ENCODE peak calls at places on chromosomes 13 and 19, in eight cellular contexts. S is thoracic aorta, W is IMR-90, C is fibroblast of lung, J is MM.1S, U is GM12878, D is psoas muscle, E is upper lobe of right lung. A is an unnamed sample. For H3K4me1, the result is how much of the 10 kb centered on the place peaks cover.

GRCh38 chr13:44050450-44051063 is 170.9 kb downstream of the LACC1 start:
- DNase-seq in S (no peak), W (peak), C (peak), J (peak), U (no peak), D (no peak), E (no peak), A (no peak)

GRCh38 chr13:87671031-87671823 is at the start of gene SLITRK5:
- DNase-seq in S (no peak), W (peak), C (peak), J (peak), U (no peak), D (peak), E (peak), A (peak)

GRCh38 chr13:89550842-89551422 is 1796.6 kb upstream of the MIR17HG start:
- DNase-seq in S (no peak), W (no peak), C (no peak), J (no peak), U (no peak), D (no peak), E (no peak), A (no peak)

GRCh38 chr13:44048326-44048725 is 168.6 kb downstream of the LACC1 start:
- DNase-seq in S (no peak), W (no peak), C (peak), J (peak), U (no peak), D (no peak), E (no peak), A (no peak)

GRCh38 chr19:45492627-45493470 is 4.0 kb downstream of the RTN2 start:
- DNase-seq in S (no peak), W (peak), C (peak), J (no peak), U (no peak), D (peak), E (peak), A (peak)

GRCh38 chr13:30738526-30738925 is 3.2 kb downstream of the ALOX5AP start:
- DNase-seq in S (no peak), W (no peak), C (no peak), J (no peak), U (no peak), D (no peak), E (no peak), A (no peak)

GRCh38 chr19:46308510-46308909 is 11.7 kb downstream of the HIF3A start:
- DNase-seq in S (no peak), W (no peak), C (no peak), J (no peak), U (no peak), D (no peak), E (no peak), A (no peak)

GRCh38 chr13:40764587-40765403 is 6.2 kb downstream of the MRPS31 start:
- DNase-seq in S (no peak), W (no peak), C (no peak), J (no peak), U (no peak), D (no peak), E (no peak), A (no peak)

GRCh38 chr13:42574435-42575311 is 721 bp downstream of the TNFSF11 start:
- DNase-seq in S (no peak), W (no peak), C (no peak), J (no peak), U (no peak), D (no peak), E (no peak), A (peak)

GRCh38 chr13:49435992-49436391 is 7.9 kb downstream of the CAB39L start:
- DNase-seq in S (no peak), W (peak), C (peak), J (no peak), U (no peak), D (no peak), E (no peak), A (no peak)

GRCh38 chr19:16373079-16373478 is 48.5 kb downstream of the KLF2 start:
- DNase-seq in S (no peak), W (no peak), C (no peak), J (no peak), U (no peak), D (no peak), E (no peak), A (no peak)
- H3K4me1 ChIP-seq in S (under half), W (under half), C (under half), J (half or more), U (half or more), D (under half), E (under half), A (under half)

GRCh38 chr13:21016487-21016886 is 44.9 kb downstream of the LATS2 start:
- DNase-seq in S (no peak), W (no peak), C (no peak), J (no peak), U (no peak), D (no peak), E (no peak), A (no peak)

GRCh38 chr13:21015284-21015683 is 46.1 kb downstream of the LATS2 start:
- DNase-seq in S (no peak), W (peak), C (no peak), J (no peak), U (no peak), D (no peak), E (no peak), A (no peak)

GRCh38 chr13:21020581-21020980 is 40.8 kb downstream of the LATS2 start:
- DNase-seq in S (no peak), W (no peak), C (no peak), J (no peak), U (no peak), D (no peak), E (peak), A (no peak)

GRCh38 chr13:21020176-21020575 is 41.2 kb downstream of the LATS2 start:
- DNase-seq in S (no peak), W (no peak), C (no peak), J (no peak), U (no peak), D (no peak), E (no peak), A (no peak)

DNA sequence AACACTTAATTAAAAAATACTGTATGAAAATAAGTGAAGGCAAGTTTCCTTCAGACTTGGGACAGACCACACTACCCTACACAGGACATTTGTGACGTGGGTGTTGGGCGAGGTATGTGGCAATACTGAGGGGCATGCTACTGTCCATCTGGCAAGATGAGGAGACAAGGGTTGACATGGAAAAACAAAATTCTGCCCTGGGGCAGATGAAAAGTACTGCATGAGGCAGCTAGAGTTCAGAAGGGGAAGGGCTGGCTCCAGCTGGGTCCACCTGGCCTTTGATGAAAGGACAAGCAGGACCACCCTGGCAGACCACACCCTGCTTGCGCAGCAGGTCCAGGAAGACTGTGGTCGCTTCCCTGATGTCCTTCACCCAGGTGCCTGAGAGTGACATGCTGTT is 43.2 kb downstream of the LATS2 start:
- DNase-seq in S (no peak), W (no peak), C (no peak), J (no peak), U (no peak), D (no peak), E (peak), A (no peak)
- H3K4me1 ChIP-seq in S (half or more), W (under half), C (under half), J (under half), U (under half), D (half or more), E (half or more), A (under half)

DNA sequence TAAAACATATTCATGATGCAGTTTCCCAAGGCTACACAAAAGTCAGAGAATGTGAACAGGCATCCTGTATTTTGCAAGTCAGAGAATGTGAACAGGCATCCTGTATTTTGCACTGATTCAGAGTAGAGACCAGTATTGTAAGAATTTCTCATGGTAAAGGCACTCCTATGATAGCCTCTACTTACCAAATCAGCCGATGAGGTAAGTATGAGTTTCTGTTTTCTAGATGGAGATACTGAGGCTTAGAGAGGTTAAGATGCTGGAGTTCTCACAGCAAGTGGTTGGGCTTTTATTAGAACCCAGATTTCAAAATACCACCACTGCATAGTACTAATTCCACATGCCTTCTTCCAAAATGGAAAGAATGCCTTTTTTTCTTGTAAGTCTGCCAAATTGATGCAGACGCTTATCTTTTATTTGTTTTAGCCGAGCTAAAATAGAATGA is 12.3 kb downstream of the TPT1 start:
- DNase-seq in S (no peak), W (peak), C (peak), J (no peak), U (no peak), D (no peak), E (no peak), A (no peak)
- H3K4me1 ChIP-seq in S (half or more), W (under half), C (under half), J (under half), U (under half), D (half or more), E (half or more), A (under half)

GRCh38 chr19:41864374-41864773 is 4.3 kb downstream of the RPS19 start:
- DNase-seq in S (no peak), W (no peak), C (no peak), J (no peak), U (no peak), D (no peak), E (no peak), A (no peak)

GRCh38 chr19:41868989-41869300 is 8.1 kb upstream of the CD79A start:
- DNase-seq in S (no peak), W (no peak), C (no peak), J (no peak), U (no peak), D (no peak), E (no peak), A (no peak)

GRCh38 chr19:41868120-41868988 is 8.3 kb downstream of the RPS19 start:
- DNase-seq in S (no peak), W (no peak), C (no peak), J (peak), U (no peak), D (no peak), E (no peak), A (no peak)

GRCh38 chr19:41863209-41863931 is 3.3 kb downstream of the RPS19 start:
- DNase-seq in S (no peak), W (no peak), C (no peak), J (no peak), U (no peak), D (no peak), E (no peak), A (no peak)

DNA sequence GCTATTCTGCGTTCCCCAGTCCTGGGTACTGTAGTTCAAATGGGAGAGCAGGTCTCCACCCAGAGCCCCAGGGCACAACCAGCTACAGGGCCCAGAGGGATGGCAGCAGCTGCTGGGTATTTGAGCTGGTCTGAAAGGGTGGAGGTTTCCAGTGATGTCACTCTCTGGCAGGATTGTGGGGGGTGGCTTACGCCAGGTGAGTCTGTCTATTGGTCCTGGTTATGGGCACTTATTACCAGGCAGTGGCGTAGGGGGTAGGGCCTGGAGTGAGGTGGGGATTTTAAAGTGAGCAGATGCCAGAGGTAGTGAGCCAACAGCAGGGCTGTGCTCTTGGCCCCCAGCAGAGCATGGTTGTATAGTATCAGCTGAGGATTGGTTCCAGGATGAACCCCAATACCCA is 6.2 kb downstream of the RPS19 start:
- DNase-seq in S (no peak), W (no peak), C (no peak), J (no peak), U (no peak), D (no peak), E (no peak), A (no peak)
- H3K4me1 ChIP-seq in S (under half), W (under half), C (under half), J (half or more), U (half or more), D (under half), E (half or more), A (under half)

GRCh38 chr19:15244106-15244803 is 12.0 kb upstream of the EPHX3 start:
- DNase-seq in S (no peak), W (no peak), C (no peak), J (no peak), U (no peak), D (no peak), E (no peak), A (no peak)

GRCh38 chr19:15244808-15245207 is 12.6 kb upstream of the EPHX3 start:
- DNase-seq in S (no peak), W (no peak), C (no peak), J (no peak), U (no peak), D (no peak), E (no peak), A (no peak)

GRCh38 chr19:15245370-15246197 is 13.3 kb upstream of the EPHX3 start:
- DNase-seq in S (no peak), W (no peak), C (no peak), J (no peak), U (no peak), D (no peak), E (no peak), A (no peak)

GRCh38 chr19:15247107-15248014 is 15.1 kb upstream of the EPHX3 start:
- DNase-seq in S (no peak), W (no peak), C (no peak), J (no peak), U (no peak), D (no peak), E (no peak), A (no peak)

DNA sequence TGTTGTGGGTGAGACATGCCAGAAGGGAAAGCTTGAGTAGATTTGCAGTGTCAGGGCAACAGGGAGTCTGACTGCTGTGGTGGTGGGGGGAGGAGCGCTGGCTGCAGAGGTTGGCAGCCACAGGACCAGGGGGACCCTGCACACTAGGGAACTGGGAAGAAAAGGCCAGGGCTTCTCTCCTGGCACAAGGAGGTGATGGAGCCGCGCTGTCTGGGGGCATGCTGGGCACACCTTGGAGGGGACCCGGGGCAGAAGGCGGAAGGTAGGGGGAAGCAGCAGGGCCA is 13.9 kb upstream of the EPHX3 start:
- DNase-seq in S (no peak), W (no peak), C (no peak), J (no peak), U (no peak), D (no peak), E (no peak), A (no peak)
- H3K4me1 ChIP-seq in S (half or more), W (under half), C (under half), J (under half), U (under half), D (half or more), E (under half), A (under half)

GRCh38 chr19:41703602-41704293 is 4.7 kb upstream of the CEACAM5 start:
- DNase-seq in S (no peak), W (no peak), C (no peak), J (no peak), U (no peak), D (no peak), E (peak), A (no peak)
- H3K4me1 ChIP-seq in S (under half), W (under half), C (under half), J (under half), U (under half), D (under half), E (under half), A (under half)

GRCh38 chr13:64847767-64848166 is 2382.4 kb downstream of the PCDH9 start:
- DNase-seq in S (no peak), W (no peak), C (no peak), J (no peak), U (no peak), D (no peak), E (no peak), A (no peak)
- H3K4me1 ChIP-seq in S (under half), W (under half), C (under half), J (under half), U (under half), D (under half), E (under half), A (under half)

GRCh38 chr19:2270157-2270571 is 11.8 kb downstream of the PEAK3 start:
- DNase-seq in S (no peak), W (no peak), C (no peak), J (peak), U (no peak), D (peak), E (peak), A (no peak)
- H3K4me1 ChIP-seq in S (under half), W (under half), C (under half), J (under half), U (under half), D (under half), E (half or more), A (under half)

GRCh38 chr13:99258210-99258860 is at the start of gene GPR18:
- DNase-seq in S (no peak), W (peak), C (peak), J (no peak), U (peak), D (no peak), E (no peak), A (no peak)
- H3K4me1 ChIP-seq in S (under half), W (under half), C (under half), J (under half), U (under half), D (half or more), E (under half), A (under half)